ENCODE peak calls at places on chromosomes 16 and 17, in four cellular contexts. One of them, this sample, is unnamed.

GRCh38 chr16:54054237-54054780 is 232.3 kb downstream of the IRX3 start:
- DNase-seq in fibroblast of mammary gland: no peak
- DNase-seq in NCI-H446: no peak
- DNase-seq in NCI-H2029 treated with DMSO at 0.1 percent for 48 hours: no peak
- DNase-seq in this sample: no peak

GRCh38 chr16:65965632-65966031 is 400.9 kb upstream of the CDH5 start:
- DNase-seq in fibroblast of mammary gland: no peak
- DNase-seq in NCI-H446: no peak
- DNase-seq in NCI-H2029 treated with DMSO at 0.1 percent for 48 hours: no peak
- DNase-seq in this sample: no peak

GRCh38 chr17:41338961-41339485 is 11.6 kb downstream of the KRT33A start:
- DNase-seq in fibroblast of mammary gland: no peak
- DNase-seq in NCI-H446: no peak
- DNase-seq in NCI-H2029 treated with DMSO at 0.1 percent for 48 hours: no peak
- DNase-seq in this sample: no peak

GRCh38 chr16:21590287-21590686 is 9.1 kb upstream of the METTL9 start:
- DNase-seq in fibroblast of mammary gland: no peak
- DNase-seq in NCI-H446: no peak
- DNase-seq in NCI-H2029 treated with DMSO at 0.1 percent for 48 hours: no peak
- DNase-seq in this sample: no peak

GRCh38 chr16:56734429-56734828 is 4.5 kb downstream of the NUP93 start:
- DNase-seq in fibroblast of mammary gland: no peak
- DNase-seq in NCI-H446: no peak
- DNase-seq in NCI-H2029 treated with DMSO at 0.1 percent for 48 hours: no peak
- DNase-seq in this sample: no peak

GRCh38 chr17:50033316-50033715 is 22.6 kb upstream of the ITGA3 start:
- DNase-seq in fibroblast of mammary gland: no peak
- DNase-seq in NCI-H446: no peak
- DNase-seq in NCI-H2029 treated with DMSO at 0.1 percent for 48 hours: no peak
- DNase-seq in this sample: peak

GRCh38 chr17:8801135-8801840 is 2.1 kb upstream of the MFSD6L start:
- DNase-seq in fibroblast of mammary gland: no peak
- DNase-seq in NCI-H446: no peak
- DNase-seq in NCI-H2029 treated with DMSO at 0.1 percent for 48 hours: no peak
- DNase-seq in this sample: no peak

GRCh38 chr16:83344014-83344413 is 463.8 kb upstream of the HSBP1 start:
- DNase-seq in fibroblast of mammary gland: peak
- DNase-seq in NCI-H446: no peak
- DNase-seq in NCI-H2029 treated with DMSO at 0.1 percent for 48 hours: no peak
- DNase-seq in this sample: peak

GRCh38 chr17:17071531-17072360 is 29.5 kb downstream of the MPRIP start:
- DNase-seq in fibroblast of mammary gland: no peak
- DNase-seq in NCI-H446: no peak
- DNase-seq in NCI-H2029 treated with DMSO at 0.1 percent for 48 hours: no peak
- DNase-seq in this sample: no peak

GRCh38 chr16:67539691-67540635 is 11.3 kb downstream of the RIPOR1 start:
- DNase-seq in fibroblast of mammary gland: no peak
- DNase-seq in NCI-H446: no peak
- DNase-seq in NCI-H2029 treated with DMSO at 0.1 percent for 48 hours: no peak
- DNase-seq in this sample: no peak

GRCh38 chr17:48631693-48632578 is 5.8 kb upstream of the HOXB9 start:
- DNase-seq in fibroblast of mammary gland: no peak
- DNase-seq in NCI-H446: no peak
- DNase-seq in NCI-H2029 treated with DMSO at 0.1 percent for 48 hours: no peak
- DNase-seq in this sample: no peak